ENCODE peak calls at places on chromosomes 6 and 20, in ten cellular contexts. One of them, this sample, is unnamed.

GRCh38 chr6:110101885-110102284 is 77.6 kb downstream of the WASF1 start:
- DNase-seq in thyroid gland: no peak
- DNase-seq in tibial artery: no peak
- DNase-seq in tibial nerve: no peak
- DNase-seq in body of pancreas: no peak
- DNase-seq in CD4-positive, alpha-beta T cell: no peak
- DNase-seq in naive thymus-derived CD4-positive, alpha-beta T cell: no peak
- DNase-seq in BE2C: no peak
- DNase-seq in stomach: no peak
- DNase-seq in aorta: no peak
- DNase-seq in this sample: no peak

GRCh38 chr20:2293971-2294370 is 1.8 kb upstream of the TGM3 start:
- DNase-seq in naive thymus-derived CD4-positive, alpha-beta T cell: no peak
- DNase-seq in tibial nerve: no peak
- DNase-seq in CD4-positive, alpha-beta T cell: no peak
- DNase-seq in thyroid gland: no peak
- DNase-seq in aorta: no peak
- DNase-seq in stomach: no peak
- DNase-seq in BE2C: no peak
- DNase-seq in body of pancreas: no peak
- DNase-seq in tibial artery: no peak
- DNase-seq in this sample: no peak

GRCh38 chr6:16389642-16390041 is 151.3 kb downstream of the GMPR start:
- DNase-seq in BE2C: no peak
- DNase-seq in body of pancreas: no peak
- DNase-seq in thyroid gland: no peak
- DNase-seq in tibial nerve: no peak
- DNase-seq in aorta: no peak
- DNase-seq in naive thymus-derived CD4-positive, alpha-beta T cell: no peak
- DNase-seq in stomach: no peak
- DNase-seq in CD4-positive, alpha-beta T cell: no peak
- DNase-seq in tibial artery: no peak
- DNase-seq in this sample: no peak

GRCh38 chr6:139695361-139695760 is 320.9 kb upstream of the CITED2 start:
- DNase-seq in BE2C: no peak
- DNase-seq in naive thymus-derived CD4-positive, alpha-beta T cell: no peak
- DNase-seq in CD4-positive, alpha-beta T cell: no peak
- DNase-seq in tibial nerve: no peak
- DNase-seq in thyroid gland: no peak
- DNase-seq in aorta: no peak
- DNase-seq in stomach: no peak
- DNase-seq in tibial artery: no peak
- DNase-seq in body of pancreas: no peak
- DNase-seq in this sample: no peak

GRCh38 chr6:20038805-20039204 is 173.5 kb downstream of the MBOAT1 start:
- DNase-seq in naive thymus-derived CD4-positive, alpha-beta T cell: no peak
- DNase-seq in thyroid gland: no peak
- DNase-seq in stomach: no peak
- DNase-seq in body of pancreas: no peak
- DNase-seq in CD4-positive, alpha-beta T cell: no peak
- DNase-seq in tibial artery: no peak
- DNase-seq in tibial nerve: no peak
- DNase-seq in aorta: no peak
- DNase-seq in BE2C: no peak
- DNase-seq in this sample: no peak

GRCh38 chr20:25576783-25577530 is 8.4 kb downstream of the NINL start:
- DNase-seq in BE2C: no peak
- DNase-seq in aorta: no peak
- DNase-seq in tibial artery: no peak
- DNase-seq in tibial nerve: no peak
- DNase-seq in CD4-positive, alpha-beta T cell: no peak
- DNase-seq in stomach: no peak
- DNase-seq in naive thymus-derived CD4-positive, alpha-beta T cell: no peak
- DNase-seq in thyroid gland: peak; percentile 22
- DNase-seq in body of pancreas: no peak
- DNase-seq in this sample: no peak

GRCh38 chr6:151665329-151665728 is 142.2 kb upstream of the ESR1 start:
- DNase-seq in CD4-positive, alpha-beta T cell: no peak
- DNase-seq in thyroid gland: peak; percentile 53
- DNase-seq in stomach: no peak
- DNase-seq in BE2C: no peak
- DNase-seq in aorta: no peak
- DNase-seq in tibial artery: no peak
- DNase-seq in naive thymus-derived CD4-positive, alpha-beta T cell: no peak
- DNase-seq in body of pancreas: no peak
- DNase-seq in tibial nerve: no peak
- DNase-seq in this sample: no peak

GRCh38 chr6:86629123-86629522 is 308.2 kb upstream of the HTR1E start:
- DNase-seq in thyroid gland: no peak
- DNase-seq in aorta: no peak
- DNase-seq in BE2C: no peak
- DNase-seq in CD4-positive, alpha-beta T cell: no peak
- DNase-seq in tibial nerve: no peak
- DNase-seq in naive thymus-derived CD4-positive, alpha-beta T cell: no peak
- DNase-seq in tibial artery: no peak
- DNase-seq in stomach: no peak
- DNase-seq in body of pancreas: no peak
- DNase-seq in this sample: no peak

GRCh38 chr6:68649669-68650068 is 14.6 kb downstream of the ADGRB3 start:
- DNase-seq in thyroid gland: no peak
- DNase-seq in tibial artery: no peak
- DNase-seq in BE2C: peak; percentile 24
- DNase-seq in body of pancreas: no peak
- DNase-seq in tibial nerve: no peak
- DNase-seq in naive thymus-derived CD4-positive, alpha-beta T cell: no peak
- DNase-seq in aorta: no peak
- DNase-seq in CD4-positive, alpha-beta T cell: no peak
- DNase-seq in stomach: no peak
- DNase-seq in this sample: no peak

GRCh38 chr6:152232494-152233151 is 404.5 kb downstream of the SYNE1 start:
- DNase-seq in CD4-positive, alpha-beta T cell: no peak
- DNase-seq in body of pancreas: no peak
- DNase-seq in BE2C: no peak
- DNase-seq in aorta: no peak
- DNase-seq in stomach: no peak
- DNase-seq in thyroid gland: no peak
- DNase-seq in tibial nerve: no peak
- DNase-seq in naive thymus-derived CD4-positive, alpha-beta T cell: peak; percentile 21
- DNase-seq in tibial artery: no peak
- DNase-seq in this sample: no peak

GRCh38 chr6:26295691-26296555 is 69.1 kb upstream of the BTN3A2 start:
- DNase-seq in tibial artery: no peak
- DNase-seq in BE2C: no peak
- DNase-seq in thyroid gland: no peak
- DNase-seq in naive thymus-derived CD4-positive, alpha-beta T cell: no peak
- DNase-seq in CD4-positive, alpha-beta T cell: no peak
- DNase-seq in body of pancreas: no peak
- DNase-seq in stomach: peak; percentile 30
- DNase-seq in tibial nerve: no peak
- DNase-seq in aorta: no peak
- DNase-seq in this sample: no peak

GRCh38 chr20:57795347-57795697 is 85.5 kb upstream of the PMEPA1 start:
- DNase-seq in tibial nerve: no peak
- DNase-seq in thyroid gland: no peak
- DNase-seq in stomach: no peak
- DNase-seq in naive thymus-derived CD4-positive, alpha-beta T cell: no peak
- DNase-seq in CD4-positive, alpha-beta T cell: no peak
- DNase-seq in tibial artery: no peak
- DNase-seq in aorta: peak; percentile 45
- DNase-seq in BE2C: no peak
- DNase-seq in body of pancreas: no peak
- DNase-seq in this sample: no peak

GRCh38 chr20:57266251-57267157 is at the start of gene BMP7:
- DNase-seq in BE2C: peak; percentile 34
- DNase-seq in stomach: no peak
- DNase-seq in naive thymus-derived CD4-positive, alpha-beta T cell: no peak
- DNase-seq in CD4-positive, alpha-beta T cell: no peak
- DNase-seq in tibial artery: no peak
- DNase-seq in aorta: no peak
- DNase-seq in body of pancreas: no peak
- DNase-seq in tibial nerve: peak; percentile 17
- DNase-seq in thyroid gland: peak; percentile 87
- DNase-seq in this sample: no peak

GRCh38 chr6:72040106-72040505 is 153.8 kb downstream of the RIMS1 start:
- DNase-seq in aorta: no peak
- DNase-seq in CD4-positive, alpha-beta T cell: no peak
- DNase-seq in tibial nerve: no peak
- DNase-seq in body of pancreas: no peak
- DNase-seq in stomach: no peak
- DNase-seq in naive thymus-derived CD4-positive, alpha-beta T cell: no peak
- DNase-seq in thyroid gland: no peak
- DNase-seq in BE2C: no peak
- DNase-seq in tibial artery: no peak
- DNase-seq in this sample: no peak

GRCh38 chr6:137313928-137314855 is 95.0 kb upstream of the IFNGR1 start:
- DNase-seq in thyroid gland: peak; percentile 68
- DNase-seq in BE2C: peak; percentile 73
- DNase-seq in tibial nerve: peak; percentile 64
- DNase-seq in tibial artery: peak; percentile 83
- DNase-seq in CD4-positive, alpha-beta T cell: peak; percentile 67
- DNase-seq in naive thymus-derived CD4-positive, alpha-beta T cell: peak; percentile 57
- DNase-seq in body of pancreas: peak; percentile 75
- DNase-seq in aorta: peak; percentile 89
- DNase-seq in stomach: peak; percentile 72
- DNase-seq in this sample: peak; percentile 82

GRCh38 chr20:56899495-56899894 is 270.4 kb downstream of the TFAP2C start:
- DNase-seq in body of pancreas: no peak
- DNase-seq in tibial artery: no peak
- DNase-seq in BE2C: no peak
- DNase-seq in stomach: no peak
- DNase-seq in tibial nerve: no peak
- DNase-seq in naive thymus-derived CD4-positive, alpha-beta T cell: no peak
- DNase-seq in thyroid gland: no peak
- DNase-seq in CD4-positive, alpha-beta T cell: no peak
- DNase-seq in aorta: no peak
- DNase-seq in this sample: no peak

GRCh38 chr6:97047473-97048201 is 123.1 kb downstream of the KLHL32 start:
- DNase-seq in aorta: no peak
- DNase-seq in tibial nerve: no peak
- DNase-seq in body of pancreas: no peak
- DNase-seq in tibial artery: no peak
- DNase-seq in CD4-positive, alpha-beta T cell: no peak
- DNase-seq in thyroid gland: no peak
- DNase-seq in naive thymus-derived CD4-positive, alpha-beta T cell: no peak
- DNase-seq in stomach: no peak
- DNase-seq in BE2C: no peak
- DNase-seq in this sample: no peak

GRCh38 chr6:98179606-98180005 is 654.8 kb upstream of the POU3F2 start:
- DNase-seq in CD4-positive, alpha-beta T cell: no peak
- DNase-seq in body of pancreas: no peak
- DNase-seq in BE2C: no peak
- DNase-seq in thyroid gland: no peak
- DNase-seq in tibial nerve: no peak
- DNase-seq in stomach: no peak
- DNase-seq in naive thymus-derived CD4-positive, alpha-beta T cell: no peak
- DNase-seq in aorta: no peak
- DNase-seq in tibial artery: no peak
- DNase-seq in this sample: no peak

GRCh38 chr6:136290406-136291010 is 862 bp upstream of the BCLAF1 start:
- DNase-seq in stomach: peak; percentile 78
- DNase-seq in thyroid gland: peak; percentile 67
- DNase-seq in aorta: peak; percentile 90
- DNase-seq in CD4-positive, alpha-beta T cell: peak; percentile 85
- DNase-seq in tibial artery: peak; percentile 91
- DNase-seq in body of pancreas: peak; percentile 80
- DNase-seq in naive thymus-derived CD4-positive, alpha-beta T cell: peak; percentile 95
- DNase-seq in BE2C: peak; percentile 75
- DNase-seq in tibial nerve: peak; percentile 30
- DNase-seq in this sample: peak; percentile 81

GRCh38 chr6:22087960-22088716 is 208.7 kb downstream of the PRL start:
- DNase-seq in stomach: no peak
- DNase-seq in CD4-positive, alpha-beta T cell: no peak
- DNase-seq in tibial artery: no peak
- DNase-seq in body of pancreas: no peak
- DNase-seq in thyroid gland: no peak
- DNase-seq in naive thymus-derived CD4-positive, alpha-beta T cell: peak; percentile 36
- DNase-seq in tibial nerve: no peak
- DNase-seq in BE2C: no peak
- DNase-seq in aorta: no peak
- DNase-seq in this sample: no peak

GRCh38 chr20:1816384-1817381 is 78.5 kb upstream of the SIRPA start:
- DNase-seq in naive thymus-derived CD4-positive, alpha-beta T cell: peak; percentile 39
- DNase-seq in tibial nerve: no peak
- DNase-seq in CD4-positive, alpha-beta T cell: no peak
- DNase-seq in thyroid gland: no peak
- DNase-seq in body of pancreas: no peak
- DNase-seq in tibial artery: peak; percentile 75
- DNase-seq in BE2C: no peak
- DNase-seq in stomach: no peak
- DNase-seq in aorta: no peak
- DNase-seq in this sample: peak; percentile 59

GRCh38 chr6:168384045-168385038 is 56.6 kb upstream of the SMOC2 start:
- DNase-seq in thyroid gland: peak; percentile 1
- DNase-seq in tibial nerve: no peak
- DNase-seq in CD4-positive, alpha-beta T cell: no peak
- DNase-seq in stomach: no peak
- DNase-seq in tibial artery: peak; percentile 59
- DNase-seq in naive thymus-derived CD4-positive, alpha-beta T cell: no peak
- DNase-seq in body of pancreas: no peak
- DNase-seq in aorta: peak; percentile 80
- DNase-seq in BE2C: no peak
- DNase-seq in this sample: no peak
- H3K9me3 ChIP-seq in thyroid gland: no peaks in the 10 kb centered on the region
- H3K9me3 ChIP-seq in tibial nerve: no peaks in the 10 kb centered on the region
- H3K9me3 ChIP-seq in CD4-positive, alpha-beta T cell: no peaks in the 10 kb centered on the region
- H3K9me3 ChIP-seq in stomach: no peaks in the 10 kb centered on the region
- H3K9me3 ChIP-seq in tibial artery: no peaks in the 10 kb centered on the region
- H3K9me3 ChIP-seq in naive thymus-derived CD4-positive, alpha-beta T cell: no peaks in the 10 kb centered on the region
- H3K9me3 ChIP-seq in body of pancreas: no peaks in the 10 kb centered on the region
- H3K9me3 ChIP-seq in aorta: no peaks in the 10 kb centered on the region
- H3K9me3 ChIP-seq in BE2C: no peaks in the 10 kb centered on the region
- H3K9me3 ChIP-seq in this sample: no peaks in the 10 kb centered on the region

GRCh38 chr20:38243617-38244016 is 16.9 kb downstream of the KIAA1755 start:
- DNase-seq in aorta: no peak
- DNase-seq in CD4-positive, alpha-beta T cell: no peak
- DNase-seq in thyroid gland: no peak
- DNase-seq in stomach: no peak
- DNase-seq in tibial artery: no peak
- DNase-seq in body of pancreas: no peak
- DNase-seq in tibial nerve: no peak
- DNase-seq in BE2C: no peak
- DNase-seq in naive thymus-derived CD4-positive, alpha-beta T cell: no peak
- DNase-seq in this sample: no peak
- H3K9me3 ChIP-seq in aorta: no peaks in the 10 kb centered on the region
- H3K9me3 ChIP-seq in CD4-positive, alpha-beta T cell: peaks cover 18% of the 10 kb centered on the region
- H3K9me3 ChIP-seq in thyroid gland: no peaks in the 10 kb centered on the region
- H3K9me3 ChIP-seq in stomach: peaks cover 31% of the 10 kb centered on the region
- H3K9me3 ChIP-seq in tibial artery: peaks cover 19% of the 10 kb centered on the region
- H3K9me3 ChIP-seq in body of pancreas: no peaks in the 10 kb centered on the region
- H3K9me3 ChIP-seq in tibial nerve: peaks cover 24% of the 10 kb centered on the region
- H3K9me3 ChIP-seq in BE2C: peaks cover 14% of the 10 kb centered on the region
- H3K9me3 ChIP-seq in naive thymus-derived CD4-positive, alpha-beta T cell: peaks cover 6% of the 10 kb centered on the region
- H3K9me3 ChIP-seq in this sample: peaks cover 6% of the 10 kb centered on the region

GRCh38 chr20:16286601-16287000 is 286.6 kb downstream of the KIF16B start:
- DNase-seq in aorta: no peak
- DNase-seq in CD4-positive, alpha-beta T cell: no peak
- DNase-seq in BE2C: no peak
- DNase-seq in tibial nerve: no peak
- DNase-seq in naive thymus-derived CD4-positive, alpha-beta T cell: no peak
- DNase-seq in stomach: no peak
- DNase-seq in body of pancreas: no peak
- DNase-seq in thyroid gland: no peak
- DNase-seq in tibial artery: no peak
- DNase-seq in this sample: no peak
- H3K9me3 ChIP-seq in aorta: no peaks in the 10 kb centered on the region
- H3K9me3 ChIP-seq in CD4-positive, alpha-beta T cell: no peaks in the 10 kb centered on the region
- H3K9me3 ChIP-seq in BE2C: no peaks in the 10 kb centered on the region
- H3K9me3 ChIP-seq in tibial nerve: no peaks in the 10 kb centered on the region
- H3K9me3 ChIP-seq in naive thymus-derived CD4-positive, alpha-beta T cell: no peaks in the 10 kb centered on the region
- H3K9me3 ChIP-seq in stomach: no peaks in the 10 kb centered on the region
- H3K9me3 ChIP-seq in body of pancreas: no peaks in the 10 kb centered on the region
- H3K9me3 ChIP-seq in thyroid gland: no peaks in the 10 kb centered on the region
- H3K9me3 ChIP-seq in tibial artery: no peaks in the 10 kb centered on the region
- H3K9me3 ChIP-seq in this sample: no peaks in the 10 kb centered on the region

GRCh38 chr20:60935971-60936370 is 316.1 kb upstream of the CDH4 start:
- DNase-seq in tibial nerve: no peak
- DNase-seq in body of pancreas: no peak
- DNase-seq in tibial artery: no peak
- DNase-seq in thyroid gland: no peak
- DNase-seq in naive thymus-derived CD4-positive, alpha-beta T cell: no peak
- DNase-seq in CD4-positive, alpha-beta T cell: no peak
- DNase-seq in stomach: no peak
- DNase-seq in aorta: no peak
- DNase-seq in BE2C: no peak
- DNase-seq in this sample: no peak
- H3K9me3 ChIP-seq in tibial nerve: no peaks in the 10 kb centered on the region
- H3K9me3 ChIP-seq in body of pancreas: no peaks in the 10 kb centered on the region
- H3K9me3 ChIP-seq in tibial artery: no peaks in the 10 kb centered on the region
- H3K9me3 ChIP-seq in thyroid gland: no peaks in the 10 kb centered on the region
- H3K9me3 ChIP-seq in naive thymus-derived CD4-positive, alpha-beta T cell: no peaks in the 10 kb centered on the region
- H3K9me3 ChIP-seq in CD4-positive, alpha-beta T cell: no peaks in the 10 kb centered on the region
- H3K9me3 ChIP-seq in stomach: no peaks in the 10 kb centered on the region
- H3K9me3 ChIP-seq in aorta: no peaks in the 10 kb centered on the region
- H3K9me3 ChIP-seq in BE2C: no peaks in the 10 kb centered on the region
- H3K9me3 ChIP-seq in this sample: no peaks in the 10 kb centered on the region